ENCODE peak calls at places on chromosomes 13 and 19, in six cellular contexts. Z is IMR-90, Y is GM12878, S is A549, E is HepG2, X is K562. L is an unnamed sample.

GRCh38 chr13:95154441-95154886 is 146.8 kb downstream of the ABCC4 start:
- DNase-seq in Z (no peak), Y (no peak), S (peak; percentile 66), E (no peak), X (no peak), L (no peak)

GRCh38 chr13:110883539-110883938 is 31.3 kb downstream of the ANKRD10 start:
- DNase-seq in Z (no peak), Y (no peak), S (no peak), E (no peak), X (no peak), L (no peak)

GRCh38 chr19:17496337-17496997 is 15.0 kb upstream of the PGLS start:
- DNase-seq in Z (peak; percentile 52), Y (peak; percentile 63), S (peak; percentile 84), E (peak; percentile 81), X (peak; percentile 84), L (peak; percentile 88)

GRCh38 chr13:107866007-107866665 is 349.2 kb downstream of the LIG4 start:
- DNase-seq in Z (peak; percentile 34), Y (no peak), S (peak; percentile 5), E (no peak), X (peak; percentile 65), L (no peak)

GRCh38 chr19:1467512-1468273 is 11.3 kb downstream of the C19orf25 start:
- DNase-seq in Z (no peak), Y (no peak), S (no peak), E (no peak), X (no peak), L (no peak)

GRCh38 chr13:77696006-77696862 is 1.3 kb upstream of the SLAIN1 start:
- DNase-seq in Z (no peak), Y (no peak), S (no peak), E (no peak), X (no peak), L (no peak)

GRCh38 chr13:32390048-32390447 is 37.9 kb downstream of the N4BP2L1 start:
- DNase-seq in Z (no peak), Y (no peak), S (no peak), E (no peak), X (no peak), L (no peak)

GRCh38 chr19:46714523-46715106 is 2.3 kb downstream of the PRKD2 start:
- DNase-seq in Z (no peak), Y (no peak), S (no peak), E (no peak), X (no peak), L (no peak)

GRCh38 chr19:19657397-19657783 is 6.1 kb downstream of the ATP13A1 start:
- DNase-seq in Z (no peak), Y (no peak), S (no peak), E (no peak), X (peak; percentile 1), L (no peak)

GRCh38 chr13:26062853-26063444 is 11.1 kb upstream of the SHISA2 start:
- DNase-seq in Z (peak; percentile 33), Y (no peak), S (peak; percentile 43), E (peak; percentile 59), X (no peak), L (peak; percentile 18)

GRCh38 chr19:30374791-30375650 is 2.8 kb downstream of the ZNF536 start:
- DNase-seq in Z (no peak), Y (no peak), S (no peak), E (no peak), X (no peak), L (peak; percentile 21)

DNA sequence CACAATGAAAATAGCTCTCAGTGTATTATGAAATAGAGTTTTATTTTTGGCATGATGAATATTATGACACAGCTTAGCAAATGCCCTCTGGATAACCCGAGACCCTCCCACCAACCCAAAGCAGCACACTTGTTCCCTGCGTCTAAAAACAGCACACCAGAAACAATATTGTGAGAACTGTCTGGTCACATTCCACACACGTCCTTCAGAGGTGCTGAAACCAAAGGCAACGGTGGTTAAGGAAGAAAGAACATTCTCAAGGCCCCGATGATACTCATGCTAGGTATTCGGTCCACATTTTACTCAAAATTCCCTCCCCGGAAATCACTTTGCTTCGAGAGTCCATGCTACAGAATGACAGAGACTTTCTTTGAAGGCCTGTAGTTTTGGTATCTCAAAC is 156.7 kb downstream of the SLC7A1 start:
- DNase-seq in Z (no peak), Y (no peak), S (no peak), E (no peak), X (no peak), L (no peak)
- TF ChIP-seq BHLHE40 in Z (no peak), Y (no peak), S (no peak), E (no peak), X (no peak), L (no peak)

GRCh38 chr19:13281567-13282291 is 131.5 kb downstream of the IER2 start:
- DNase-seq in Z (no peak), Y (no peak), S (no peak), E (no peak), X (no peak), L (no peak)
- TF ChIP-seq BHLHE40 in Z (no peak), Y (peak; percentile 74), S (no peak), E (no peak), X (no peak), L (no peak)

GRCh38 chr13:79440958-79441553 is 35.0 kb upstream of the RBM26 start:
- DNase-seq in Z (no peak), Y (no peak), S (no peak), E (no peak), X (no peak), L (no peak)
- TF ChIP-seq BHLHE40 in Z (no peak), Y (no peak), S (no peak), E (no peak), X (no peak), L (no peak)

GRCh38 chr19:15296353-15296752 is 36.0 kb downstream of the BRD4 start:
- DNase-seq in Z (no peak), Y (no peak), S (no peak), E (no peak), X (no peak), L (no peak)

GRCh38 chr19:15299568-15300409 is 32.5 kb downstream of the BRD4 start:
- DNase-seq in Z (peak; percentile 89), Y (no peak), S (no peak), E (no peak), X (no peak), L (no peak)

GRCh38 chr19:15298847-15299567 is 33.3 kb downstream of the BRD4 start:
- DNase-seq in Z (no peak), Y (no peak), S (no peak), E (no peak), X (no peak), L (no peak)

GRCh38 chr19:15296841-15297415 is 35.4 kb downstream of the BRD4 start:
- DNase-seq in Z (no peak), Y (no peak), S (no peak), E (peak; percentile 85), X (no peak), L (no peak)

GRCh38 chr19:15297416-15298224 is 34.7 kb downstream of the BRD4 start:
- DNase-seq in Z (peak; percentile 83), Y (no peak), S (peak; percentile 85), E (peak; percentile 99), X (no peak), L (no peak)
- TF ChIP-seq BHLHE40 in Z (no peak), Y (no peak), S (no peak), E (peak; percentile 23), X (no peak), L (no peak)

GRCh38 chr13:80586356-80586755 is 245.4 kb upstream of the SPRY2 start:
- DNase-seq in Z (no peak), Y (no peak), S (no peak), E (no peak), X (no peak), L (no peak)
- TF ChIP-seq BHLHE40 in Z (no peak), Y (no peak), S (no peak), E (no peak), X (no peak), L (no peak)

GRCh38 chr19:15323496-15324235 is 8.7 kb downstream of the BRD4 start:
- DNase-seq in Z (peak; percentile 53), Y (no peak), S (no peak), E (peak; percentile 59), X (no peak), L (no peak)
- TF ChIP-seq BHLHE40 in Z (peak; percentile 92), Y (no peak), S (no peak), E (peak; percentile 33), X (no peak), L (no peak)

GRCh38 chr19:4533334-4533733 is 1.7 kb downstream of the PLIN5 start:
- DNase-seq in Z (no peak), Y (no peak), S (no peak), E (no peak), X (no peak), L (no peak)

GRCh38 chr19:4537953-4538600 is 1.8 kb downstream of the LRG1 start:
- DNase-seq in Z (no peak), Y (no peak), S (no peak), E (no peak), X (no peak), L (no peak)

GRCh38 chr19:4533835-4534424 is 1.1 kb downstream of the PLIN5 start:
- DNase-seq in Z (no peak), Y (no peak), S (no peak), E (no peak), X (no peak), L (no peak)

GRCh38 chr19:4536798-4537197 is 1.8 kb upstream of the PLIN5 start:
- DNase-seq in Z (no peak), Y (no peak), S (no peak), E (no peak), X (no peak), L (no peak)

GRCh38 chr19:4534836-4535658 is at the start of gene PLIN5:
- DNase-seq in Z (peak; percentile 26), Y (peak; percentile 3), S (peak; percentile 66), E (peak; percentile 80), X (peak; percentile 99), L (peak; percentile 97)
- TF ChIP-seq BHLHE40 in Z (no peak), Y (no peak), S (no peak), E (no peak), X (no peak), L (no peak)

GRCh38 chr13:29748097-29748496 is 102.3 kb downstream of the UBL3 start:
- DNase-seq in Z (no peak), Y (no peak), S (no peak), E (no peak), X (no peak), L (no peak)

GRCh38 chr13:29753593-29754485 is 96.6 kb downstream of the UBL3 start:
- DNase-seq in Z (peak; percentile 16), Y (no peak), S (no peak), E (no peak), X (no peak), L (no peak)

GRCh38 chr13:29752175-29752574 is 98.2 kb downstream of the UBL3 start:
- DNase-seq in Z (no peak), Y (no peak), S (no peak), E (no peak), X (no peak), L (no peak)

GRCh38 chr13:29749401-29750177 is 100.8 kb downstream of the UBL3 start:
- DNase-seq in Z (peak; percentile 84), Y (no peak), S (no peak), E (no peak), X (no peak), L (no peak)

DNA sequence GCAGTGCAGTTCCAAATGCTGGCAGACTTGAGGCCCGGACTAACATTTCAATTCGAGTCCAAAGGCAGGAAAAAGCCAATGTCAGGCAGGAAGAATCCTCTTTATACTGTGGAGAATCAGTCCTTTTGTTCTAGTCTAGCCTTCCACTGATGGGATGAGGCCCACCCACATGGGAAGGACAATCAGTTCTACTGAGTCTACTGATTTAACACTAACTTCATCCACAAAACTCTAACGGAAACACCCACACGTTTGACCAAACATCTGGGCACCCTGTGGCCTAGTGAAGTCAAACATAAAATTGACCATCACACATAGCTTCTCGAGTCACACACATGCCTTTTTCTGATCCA is 100.3 kb downstream of the UBL3 start:
- DNase-seq in Z (no peak), Y (no peak), S (no peak), E (no peak), X (no peak), L (no peak)
- TF ChIP-seq BHLHE40 in Z (no peak), Y (no peak), S (no peak), E (no peak), X (no peak), L (no peak)